ENCODE peak calls at places on chromosomes 13 and 19, in five cellular contexts. B, C, J, E and S are unnamed samples.

GRCh38 chr13:24261566-24261965 is 47.8 kb upstream of the C1QTNF9 start:
- DNase-seq in B (no peak), C (no peak), J (no peak), E (no peak), S (peak)

GRCh38 chr13:26433776-26434175 is 123.7 kb upstream of the WASF3 start:
- DNase-seq in B (no peak), C (no peak), J (no peak), E (no peak), S (no peak)

GRCh38 chr19:10975374-10976036 is 14.7 kb downstream of the SMARCA4 start:
- DNase-seq in B (no peak), C (no peak), J (no peak), E (no peak), S (no peak)

GRCh38 chr13:50682966-50683365 is 160.5 kb downstream of the DLEU7 start:
- DNase-seq in B (no peak), C (no peak), J (no peak), E (no peak), S (no peak)

GRCh38 chr19:38303517-38304351 is at the start of gene C19orf33:
- DNase-seq in B (peak), C (peak), J (no peak), E (no peak), S (no peak)

GRCh38 chr13:35621989-35622388 is 145.5 kb upstream of the MAB21L1 start:
- DNase-seq in B (peak), C (no peak), J (no peak), E (no peak), S (no peak)

GRCh38 chr19:35844482-35845214 is 7.7 kb downstream of the NPHS1 start:
- DNase-seq in B (no peak), C (no peak), J (no peak), E (no peak), S (no peak)

GRCh38 chr13:106753241-106753640 is 185.3 kb upstream of the ARGLU1 start:
- DNase-seq in B (no peak), C (no peak), J (no peak), E (peak), S (no peak)

GRCh38 chr19:50649433-50650391 is at the start of gene C19orf81:
- DNase-seq in B (peak), C (peak), J (peak), E (peak), S (no peak)

GRCh38 chr19:3983936-3984583 is 1.2 kb downstream of the EEF2 start:
- DNase-seq in B (peak), C (no peak), J (peak), E (no peak), S (peak)

GRCh38 chr13:61413572-61413971 is 2.1 kb downstream of the PCDH20 start:
- DNase-seq in B (no peak), C (peak), J (peak), E (peak), S (no peak)

GRCh38 chr19:45638930-45639729 is at the start of gene EML2:
- DNase-seq in B (peak), C (peak), J (peak), E (peak), S (peak)

GRCh38 chr19:46813570-46814358 is 25.4 kb upstream of the SLC1A5 start:
- DNase-seq in B (peak), C (no peak), J (no peak), E (no peak), S (no peak)

GRCh38 chr13:26024558-26024957 is 27.3 kb downstream of the SHISA2 start:
- DNase-seq in B (no peak), C (no peak), J (no peak), E (peak), S (no peak)

GRCh38 chr13:38265135-38265497 is 84.5 kb upstream of the UFM1 start:
- DNase-seq in B (no peak), C (no peak), J (no peak), E (no peak), S (no peak)

GRCh38 chr19:28076628-28077027 is 1136.3 kb downstream of the UQCRFS1 start:
- DNase-seq in B (no peak), C (no peak), J (no peak), E (no peak), S (no peak)

GRCh38 chr13:99981115-99982020 is at the start of gene ZIC2:
- DNase-seq in B (peak), C (peak), J (peak), E (peak), S (peak)

GRCh38 chr13:34618654-34619053 is 323.4 kb upstream of the NBEA start:
- DNase-seq in B (no peak), C (no peak), J (no peak), E (no peak), S (no peak)

GRCh38 chr13:114200673-114201005 is 21.6 kb downstream of the CFAP97D2 start:
- DNase-seq in B (no peak), C (peak), J (no peak), E (no peak), S (no peak)

GRCh38 chr19:7492142-7493055 is 3.6 kb upstream of the PEX11G start:
- DNase-seq in B (no peak), C (no peak), J (no peak), E (no peak), S (no peak)

GRCh38 chr13:56166864-56167263 is 973.9 kb upstream of the PRR20A start:
- DNase-seq in B (no peak), C (peak), J (no peak), E (peak), S (no peak)

GRCh38 chr19:50387176-50387867 is 3.2 kb downstream of the POLD1 start:
- DNase-seq in B (no peak), C (no peak), J (no peak), E (no peak), S (no peak)

GRCh38 chr13:47337781-47338507 is 441.1 kb upstream of the HTR2A start:
- DNase-seq in B (no peak), C (peak), J (no peak), E (peak), S (no peak)

GRCh38 chr19:1003283-1003682 is 3.1 kb downstream of the GRIN3B start:
- DNase-seq in B (no peak), C (no peak), J (peak), E (no peak), S (no peak)
- TF ChIP-seq EZH2phosphoT487 in B (no peak), C (no peak), J (no peak), E (no peak), S (no peak)

DNA sequence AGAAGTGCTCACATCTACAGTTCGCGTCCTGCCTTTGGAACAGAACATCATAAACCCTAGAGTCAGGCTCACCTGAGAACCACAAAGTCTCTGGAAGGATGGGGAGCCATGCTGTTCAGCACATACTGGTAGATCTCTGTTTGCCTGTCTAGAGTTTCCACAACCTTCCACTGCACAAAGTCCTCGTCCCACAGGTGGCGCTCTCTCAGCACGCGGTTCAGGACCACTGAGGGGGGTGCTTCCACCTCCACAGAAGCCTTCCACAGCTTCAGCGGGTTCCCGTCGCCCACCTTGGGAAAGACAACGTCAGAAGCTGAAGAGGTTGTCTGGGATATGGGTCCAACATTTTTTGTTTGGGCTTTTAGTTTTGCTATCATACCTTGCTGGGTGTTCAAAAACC is 93.6 kb downstream of the KL start:
- DNase-seq in B (no peak), C (peak), J (no peak), E (peak), S (no peak)
- H3K4me3 ChIP-seq in B (no peak), C (no peak), J (no peak), E (no peak), S (no peak)

GRCh38 chr19:52922841-52923781 is at the start of gene ZNF888:
- DNase-seq in B (peak), C (peak), J (peak), E (peak), S (peak)
- TF ChIP-seq EZH2phosphoT487 in B (no peak), C (no peak), J (no peak), E (no peak), S (no peak)

DNA sequence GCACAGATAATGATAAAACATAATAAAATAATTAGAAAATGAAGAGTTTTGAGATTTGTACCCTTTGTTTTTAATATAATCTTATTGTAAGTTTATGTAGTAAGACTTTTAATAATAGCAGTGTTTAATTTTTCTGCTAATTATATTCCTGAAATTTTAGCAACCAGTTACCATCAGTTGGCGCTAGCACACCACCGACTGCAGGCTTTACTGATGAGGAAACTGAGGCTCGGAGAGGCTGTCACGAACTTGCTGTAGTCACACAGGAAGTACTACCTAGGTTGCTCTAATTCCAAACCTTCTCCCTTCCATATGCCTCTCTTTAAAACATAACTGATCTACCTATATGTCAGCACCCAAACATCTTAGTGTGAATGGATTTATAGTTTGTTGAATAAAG is 1.0 kb upstream of the RFXAP start:
- DNase-seq in B (no peak), C (no peak), J (no peak), E (no peak), S (no peak)
- H3K4me3 ChIP-seq in B (no peak), C (peak), J (peak), E (peak), S (no peak)